ENCODE peak calls at places on chromosomes 12 and 14, in four cellular contexts. C is NCI-H2029, T is amygdala, F is fibroblast of the conjunctiva. R is an unnamed sample.

GRCh38 chr14:43410631-43411030 is 1096.5 kb downstream of the FSCB start:
- DNase-seq in C (no peak), T (no peak), F (no peak), R (no peak)

GRCh38 chr12:62291888-62292760 is 31.9 kb downstream of the USP15 start:
- DNase-seq in C (no peak), T (no peak), F (no peak), R (no peak)

GRCh38 chr12:6089041-6089823 is 35.2 kb downstream of the VWF start:
- DNase-seq in C (peak; percentile 98), T (no peak), F (no peak), R (no peak)

GRCh38 chr12:114700392-114701103 is 16.6 kb upstream of the TBX3 start:
- DNase-seq in C (no peak), T (no peak), F (no peak), R (no peak)

GRCh38 chr12:19273482-19274330 is 144.2 kb downstream of the PLEKHA5 start:
- DNase-seq in C (peak; percentile 91), T (no peak), F (peak; percentile 89), R (no peak)

GRCh38 chr12:92469837-92470236 is 233.0 kb upstream of the PLEKHG7 start:
- DNase-seq in C (no peak), T (no peak), F (no peak), R (peak; percentile 89)

GRCh38 chr14:62053188-62053587 is 291.0 kb downstream of the SNAPC1 start:
- DNase-seq in C (no peak), T (no peak), F (no peak), R (no peak)

GRCh38 chr12:117363263-117363662 is 1.8 kb upstream of the NOS1 start:
- DNase-seq in C (no peak), T (no peak), F (no peak), R (no peak)

GRCh38 chr14:102949062-102949800 is 26.8 kb downstream of the AMN start:
- DNase-seq in C (peak; percentile 59), T (no peak), F (no peak), R (peak; percentile 85)

GRCh38 chr12:54591001-54591591 is 2.6 kb upstream of the PPP1R1A start:
- DNase-seq in C (no peak), T (no peak), F (no peak), R (no peak)

GRCh38 chr14:89589400-89590128 is 172.5 kb upstream of the FOXN3 start:
- DNase-seq in C (no peak), T (no peak), F (no peak), R (no peak)

GRCh38 chr12:89992668-89993401 is 284.2 kb upstream of the ATP2B1 start:
- DNase-seq in C (no peak), T (no peak), F (no peak), R (no peak)

GRCh38 chr14:44529026-44529425 is 21.9 kb upstream of the FSCB start:
- DNase-seq in C (peak; percentile 75), T (no peak), F (peak; percentile 30), R (no peak)

GRCh38 chr12:122022393-122023338 is 982 bp downstream of the BCL7A start:
- DNase-seq in C (no peak), T (no peak), F (no peak), R (no peak)

GRCh38 chr12:104695453-104696148 is 238.9 kb downstream of the CHST11 start:
- DNase-seq in C (peak; percentile 66), T (no peak), F (no peak), R (no peak)

GRCh38 chr12:65470261-65470660 is 191.8 kb downstream of the MSRB3 start:
- DNase-seq in C (no peak), T (no peak), F (peak; percentile 59), R (no peak)

GRCh38 chr14:105508069-105508468 is 17.0 kb downstream of the TEDC1 start:
- DNase-seq in C (no peak), T (no peak), F (no peak), R (no peak)

GRCh38 chr14:88669346-88669745 is 106.5 kb downstream of the ZC3H14 start:
- DNase-seq in C (no peak), T (no peak), F (no peak), R (no peak)

GRCh38 chr12:84857809-84858208 is 54.8 kb downstream of the SLC6A15 start:
- DNase-seq in C (no peak), T (no peak), F (no peak), R (no peak)

R was measured in gastrocnemius medialis.